ENCODE peak calls at places on chromosomes 11 and 22, in six cellular contexts. One of them, this sample, is unnamed.

GRCh38 chr11:120314861-120315260 is 10.2 kb upstream of the TLCD5 start:
- DNase-seq in mesothelial cell of epicardium: no peak
- DNase-seq in astrocyte: no peak
- DNase-seq in cardiac fibroblast: no peak
- DNase-seq in lung: no peak
- DNase-seq in psoas muscle: no peak
- DNase-seq in this sample: no peak

GRCh38 chr11:1042626-1043562 is 6.4 kb upstream of the MUC6 start:
- DNase-seq in mesothelial cell of epicardium: peak; percentile 10
- DNase-seq in astrocyte: no peak
- DNase-seq in cardiac fibroblast: no peak
- DNase-seq in lung: no peak
- DNase-seq in psoas muscle: peak; percentile 44
- DNase-seq in this sample: no peak

GRCh38 chr11:61028135-61028729 is 56.8 kb downstream of the CD6 start:
- DNase-seq in mesothelial cell of epicardium: no peak
- DNase-seq in astrocyte: no peak
- DNase-seq in cardiac fibroblast: no peak
- DNase-seq in lung: no peak
- DNase-seq in psoas muscle: no peak
- DNase-seq in this sample: no peak

GRCh38 chr11:71252434-71252781 is at the start of gene SHANK2:
- DNase-seq in mesothelial cell of epicardium: no peak
- DNase-seq in astrocyte: no peak
- DNase-seq in cardiac fibroblast: no peak
- DNase-seq in lung: no peak
- DNase-seq in psoas muscle: no peak
- DNase-seq in this sample: no peak

GRCh38 chr22:45172872-45173585 is 9.3 kb downstream of the NUP50 start:
- DNase-seq in mesothelial cell of epicardium: no peak
- DNase-seq in astrocyte: no peak
- DNase-seq in cardiac fibroblast: no peak
- DNase-seq in lung: no peak
- DNase-seq in psoas muscle: no peak
- DNase-seq in this sample: no peak

GRCh38 chr11:126345759-126346585 is 9.5 kb upstream of the ST3GAL4 start:
- DNase-seq in mesothelial cell of epicardium: no peak
- DNase-seq in astrocyte: peak; percentile 79
- DNase-seq in cardiac fibroblast: peak; percentile 89
- DNase-seq in lung: no peak
- DNase-seq in psoas muscle: peak; percentile 70
- DNase-seq in this sample: no peak

GRCh38 chr11:72278911-72279310 is 34.9 kb upstream of the PHOX2A start:
- DNase-seq in mesothelial cell of epicardium: no peak
- DNase-seq in astrocyte: peak; percentile 69
- DNase-seq in cardiac fibroblast: peak; percentile 31
- DNase-seq in lung: no peak
- DNase-seq in psoas muscle: no peak
- DNase-seq in this sample: no peak

GRCh38 chr11:14904745-14905103 is 12.7 kb upstream of the CYP2R1 start:
- DNase-seq in mesothelial cell of epicardium: no peak
- DNase-seq in astrocyte: peak; percentile 26
- DNase-seq in cardiac fibroblast: peak; percentile 76
- DNase-seq in lung: peak; percentile 83
- DNase-seq in psoas muscle: peak; percentile 86
- DNase-seq in this sample: peak; percentile 79

GRCh38 chr11:859394-860131 is 16.9 kb downstream of the TSPAN4 start:
- DNase-seq in mesothelial cell of epicardium: peak; percentile 62
- DNase-seq in astrocyte: peak; percentile 62
- DNase-seq in cardiac fibroblast: peak; percentile 96
- DNase-seq in lung: peak; percentile 72
- DNase-seq in psoas muscle: peak; percentile 83
- DNase-seq in this sample: no peak

GRCh38 chr11:125959931-125960330 is 14.1 kb downstream of the VSIG10L2 start:
- DNase-seq in mesothelial cell of epicardium: no peak
- DNase-seq in astrocyte: no peak
- DNase-seq in cardiac fibroblast: no peak
- DNase-seq in lung: no peak
- DNase-seq in psoas muscle: no peak
- DNase-seq in this sample: no peak

GRCh38 chr22:20434264-20434751 is 3.3 kb downstream of the SCARF2 start:
- DNase-seq in mesothelial cell of epicardium: no peak
- DNase-seq in astrocyte: no peak
- DNase-seq in cardiac fibroblast: no peak
- DNase-seq in lung: no peak
- DNase-seq in psoas muscle: peak; percentile 43
- DNase-seq in this sample: no peak

GRCh38 chr22:20469110-20469855 is 26.3 kb downstream of the KLHL22 start:
- DNase-seq in mesothelial cell of epicardium: no peak
- DNase-seq in astrocyte: no peak
- DNase-seq in cardiac fibroblast: no peak
- DNase-seq in lung: no peak
- DNase-seq in psoas muscle: peak; percentile 30
- DNase-seq in this sample: no peak

GRCh38 chr22:31082606-31083376 is 1.7 kb downstream of the SMTN start:
- DNase-seq in mesothelial cell of epicardium: no peak
- DNase-seq in astrocyte: no peak
- DNase-seq in cardiac fibroblast: peak; percentile 79
- DNase-seq in lung: peak; percentile 61
- DNase-seq in psoas muscle: peak; percentile 83
- DNase-seq in this sample: no peak

GRCh38 chr11:36763187-36763586 is 165.2 kb upstream of the RAG2 start:
- DNase-seq in mesothelial cell of epicardium: no peak
- DNase-seq in astrocyte: no peak
- DNase-seq in cardiac fibroblast: no peak
- DNase-seq in lung: no peak
- DNase-seq in psoas muscle: no peak
- DNase-seq in this sample: no peak

GRCh38 chr11:66363805-66364535 is 7.6 kb downstream of the SLC29A2 start:
- DNase-seq in mesothelial cell of epicardium: no peak
- DNase-seq in astrocyte: no peak
- DNase-seq in cardiac fibroblast: peak; percentile 20
- DNase-seq in lung: peak; percentile 52
- DNase-seq in psoas muscle: peak; percentile 87
- DNase-seq in this sample: peak; percentile 58

GRCh38 chr11:65504671-65505433 is 6.0 kb downstream of the MALAT1 start:
- DNase-seq in mesothelial cell of epicardium: no peak
- DNase-seq in astrocyte: peak; percentile 16
- DNase-seq in cardiac fibroblast: peak; percentile 72
- DNase-seq in lung: no peak
- DNase-seq in psoas muscle: no peak
- DNase-seq in this sample: no peak

GRCh38 chr22:41501209-41501608 is 32.3 kb downstream of the ACO2 start:
- DNase-seq in mesothelial cell of epicardium: no peak
- DNase-seq in astrocyte: no peak
- DNase-seq in cardiac fibroblast: no peak
- DNase-seq in lung: no peak
- DNase-seq in psoas muscle: peak; percentile 37
- DNase-seq in this sample: no peak

GRCh38 chr11:2821891-2822290 is 63.7 kb downstream of the CDKN1C start:
- DNase-seq in mesothelial cell of epicardium: no peak
- DNase-seq in astrocyte: no peak
- DNase-seq in cardiac fibroblast: no peak
- DNase-seq in lung: no peak
- DNase-seq in psoas muscle: peak; percentile 26
- DNase-seq in this sample: no peak

GRCh38 chr22:42662114-42663021 is 13.2 kb upstream of the CYB5R3 start:
- DNase-seq in mesothelial cell of epicardium: peak; percentile 80
- DNase-seq in astrocyte: peak; percentile 22
- DNase-seq in cardiac fibroblast: peak; percentile 75
- DNase-seq in lung: peak; percentile 81
- DNase-seq in psoas muscle: peak; percentile 93
- DNase-seq in this sample: peak; percentile 78

GRCh38 chr11:86365566-86365965 is 9.1 kb upstream of the CCDC81 start:
- DNase-seq in mesothelial cell of epicardium: no peak
- DNase-seq in astrocyte: no peak
- DNase-seq in cardiac fibroblast: no peak
- DNase-seq in lung: no peak
- DNase-seq in psoas muscle: no peak
- DNase-seq in this sample: no peak

GRCh38 chr11:12216542-12217422 is 106.4 kb downstream of the MICAL2 start:
- DNase-seq in mesothelial cell of epicardium: no peak
- DNase-seq in astrocyte: peak; percentile 73
- DNase-seq in cardiac fibroblast: peak; percentile 79
- DNase-seq in lung: no peak
- DNase-seq in psoas muscle: no peak
- DNase-seq in this sample: no peak

GRCh38 chr11:18366286-18366685 is 28.1 kb upstream of the LDHA start:
- DNase-seq in mesothelial cell of epicardium: no peak
- DNase-seq in astrocyte: no peak
- DNase-seq in cardiac fibroblast: peak; percentile 34
- DNase-seq in lung: no peak
- DNase-seq in psoas muscle: no peak
- DNase-seq in this sample: no peak
- TF ChIP-seq CTCF in mesothelial cell of epicardium: no peak
- TF ChIP-seq CTCF in astrocyte: no peak
- TF ChIP-seq CTCF in cardiac fibroblast: no peak
- TF ChIP-seq CTCF in lung: no peak
- TF ChIP-seq CTCF in psoas muscle: no peak
- TF ChIP-seq CTCF in this sample: no peak

DNA sequence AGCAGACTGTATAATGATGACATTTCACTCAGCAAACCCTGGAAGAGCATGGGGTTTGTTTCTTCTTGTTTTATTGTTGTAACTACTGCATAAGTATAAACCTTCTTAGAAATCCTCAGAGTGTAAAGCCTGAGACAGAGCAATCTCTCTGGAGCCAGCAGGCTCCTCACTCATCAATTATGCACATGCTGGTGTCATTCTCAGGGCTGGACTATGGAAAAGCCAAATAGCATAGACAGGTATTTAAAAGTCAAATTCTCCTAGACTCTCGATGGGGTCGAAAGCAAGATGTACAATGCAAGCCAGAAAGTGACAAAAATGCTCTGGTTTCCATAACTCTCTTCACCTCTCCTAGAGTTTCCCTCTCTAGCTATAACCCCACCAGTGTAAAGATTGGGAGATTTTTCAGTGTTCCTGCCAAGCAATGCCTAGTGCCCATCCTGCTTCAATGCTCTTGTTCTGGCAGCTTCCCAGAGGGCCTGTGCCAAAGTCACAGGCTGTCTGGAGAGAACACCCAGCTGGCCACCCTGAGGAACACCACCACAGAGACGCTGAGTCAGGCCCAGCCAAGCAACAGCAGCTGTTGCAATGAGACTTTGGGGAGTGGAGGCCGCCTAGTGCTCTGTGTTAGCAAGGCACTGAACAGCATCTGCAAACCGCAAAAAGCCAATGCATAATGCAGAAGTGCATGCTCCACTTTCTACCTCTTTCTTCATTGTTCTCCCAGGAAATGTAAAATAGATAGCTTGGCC is 167.9 kb downstream of the NXPE2 start:
- DNase-seq in mesothelial cell of epicardium: no peak
- DNase-seq in astrocyte: peak; percentile 22
- DNase-seq in cardiac fibroblast: no peak
- DNase-seq in lung: peak; percentile 35
- DNase-seq in psoas muscle: peak; percentile 82
- DNase-seq in this sample: no peak
- TF ChIP-seq CTCF in mesothelial cell of epicardium: no peak
- TF ChIP-seq CTCF in astrocyte: no peak
- TF ChIP-seq CTCF in cardiac fibroblast: no peak
- TF ChIP-seq CTCF in lung: no peak
- TF ChIP-seq CTCF in psoas muscle: peak; percentile 28
- TF ChIP-seq CTCF in this sample: no peak

DNA sequence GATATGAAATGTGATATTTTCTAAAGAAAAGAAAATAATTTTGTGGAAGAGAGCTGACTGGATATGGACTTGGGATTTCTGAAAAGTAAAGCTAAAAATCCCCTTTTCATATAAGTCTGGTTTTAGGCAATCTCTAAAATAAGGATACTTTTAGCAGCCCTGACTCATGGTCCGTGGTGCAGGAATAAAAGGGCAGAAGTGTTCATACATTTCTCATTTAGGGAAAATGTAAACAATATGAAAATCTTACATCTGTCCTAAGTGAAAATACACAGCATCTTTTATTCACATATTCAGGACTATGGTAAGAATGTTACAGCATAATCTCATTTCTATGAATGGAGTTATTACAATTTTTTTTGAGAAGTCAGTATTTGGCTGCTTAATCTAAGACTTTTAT is 728 bp upstream of the ETS1 start:
- DNase-seq in mesothelial cell of epicardium: no peak
- DNase-seq in astrocyte: no peak
- DNase-seq in cardiac fibroblast: no peak
- DNase-seq in lung: no peak
- DNase-seq in psoas muscle: no peak
- DNase-seq in this sample: no peak
- TF ChIP-seq CTCF in mesothelial cell of epicardium: no peak
- TF ChIP-seq CTCF in astrocyte: no peak
- TF ChIP-seq CTCF in cardiac fibroblast: no peak
- TF ChIP-seq CTCF in lung: no peak
- TF ChIP-seq CTCF in psoas muscle: no peak
- TF ChIP-seq CTCF in this sample: no peak

GRCh38 chr11:113176561-113176960 is 137.8 kb upstream of the TTC12 start:
- DNase-seq in mesothelial cell of epicardium: no peak
- DNase-seq in astrocyte: peak; percentile 73
- DNase-seq in cardiac fibroblast: peak; percentile 40
- DNase-seq in lung: no peak
- DNase-seq in psoas muscle: no peak
- DNase-seq in this sample: no peak

GRCh38 chr11:113179181-113179701 is 135.1 kb upstream of the TTC12 start:
- DNase-seq in mesothelial cell of epicardium: no peak
- DNase-seq in astrocyte: no peak
- DNase-seq in cardiac fibroblast: no peak
- DNase-seq in lung: no peak
- DNase-seq in psoas muscle: no peak
- DNase-seq in this sample: no peak

GRCh38 chr11:113176971-113177370 is 137.4 kb upstream of the TTC12 start:
- DNase-seq in mesothelial cell of epicardium: no peak
- DNase-seq in astrocyte: peak; percentile 95
- DNase-seq in cardiac fibroblast: peak; percentile 72
- DNase-seq in lung: no peak
- DNase-seq in psoas muscle: no peak
- DNase-seq in this sample: no peak

GRCh38 chr11:113177596-113178115 is 136.7 kb upstream of the TTC12 start:
- DNase-seq in mesothelial cell of epicardium: no peak
- DNase-seq in astrocyte: peak; percentile 21
- DNase-seq in cardiac fibroblast: no peak
- DNase-seq in lung: no peak
- DNase-seq in psoas muscle: no peak
- DNase-seq in this sample: no peak

GRCh38 chr11:113178671-113179070 is 135.7 kb upstream of the TTC12 start:
- DNase-seq in mesothelial cell of epicardium: no peak
- DNase-seq in astrocyte: no peak
- DNase-seq in cardiac fibroblast: no peak
- DNase-seq in lung: no peak
- DNase-seq in psoas muscle: no peak
- DNase-seq in this sample: no peak
- TF ChIP-seq CTCF in mesothelial cell of epicardium: no peak
- TF ChIP-seq CTCF in astrocyte: no peak
- TF ChIP-seq CTCF in cardiac fibroblast: no peak
- TF ChIP-seq CTCF in lung: no peak
- TF ChIP-seq CTCF in psoas muscle: no peak
- TF ChIP-seq CTCF in this sample: no peak

This sample was measured in natural killer cell.